ENCODE peak calls at places on chromosomes 16 and 17, in seven cellular contexts. One of them, this sample, is unnamed.

GRCh38 chr17:61064087-61064951 is 335.3 kb upstream of the TBX2 start:
- DNase-seq in epithelial cell of esophagus: no peak
- DNase-seq in cardiac fibroblast: no peak
- DNase-seq in GM10248: no peak
- DNase-seq in omental fat pad: no peak
- DNase-seq in tibial artery: no peak
- DNase-seq in neural crest cell: no peak
- DNase-seq in this sample: no peak

GRCh38 chr17:63911657-63912100 is 621 bp upstream of the CSHL1 start:
- DNase-seq in GM10248: peak; percentile 76
- DNase-seq in cardiac fibroblast: peak; percentile 19
- DNase-seq in neural crest cell: peak; percentile 61
- DNase-seq in omental fat pad: no peak
- DNase-seq in epithelial cell of esophagus: peak; percentile 36
- DNase-seq in tibial artery: no peak
- DNase-seq in this sample: peak; percentile 36

GRCh38 chr17:59366773-59367656 is 35.6 kb downstream of the YPEL2 start:
- DNase-seq in neural crest cell: no peak
- DNase-seq in epithelial cell of esophagus: peak; percentile 60
- DNase-seq in cardiac fibroblast: peak; percentile 67
- DNase-seq in omental fat pad: no peak
- DNase-seq in tibial artery: peak; percentile 77
- DNase-seq in GM10248: no peak
- DNase-seq in this sample: no peak

GRCh38 chr16:2976673-2977072 is 3.6 kb downstream of the PKMYT1 start:
- DNase-seq in cardiac fibroblast: no peak
- DNase-seq in epithelial cell of esophagus: no peak
- DNase-seq in neural crest cell: no peak
- DNase-seq in GM10248: no peak
- DNase-seq in omental fat pad: no peak
- DNase-seq in tibial artery: no peak
- DNase-seq in this sample: no peak

GRCh38 chr17:45035848-45036247 is 15.6 kb downstream of the DCAKD start:
- DNase-seq in cardiac fibroblast: no peak
- DNase-seq in epithelial cell of esophagus: no peak
- DNase-seq in neural crest cell: no peak
- DNase-seq in omental fat pad: no peak
- DNase-seq in GM10248: no peak
- DNase-seq in tibial artery: no peak
- DNase-seq in this sample: no peak

GRCh38 chr16:57186630-57187507 is 740 bp downstream of the RSPRY1 start:
- DNase-seq in tibial artery: peak; percentile 66
- DNase-seq in cardiac fibroblast: no peak
- DNase-seq in epithelial cell of esophagus: peak; percentile 36
- DNase-seq in GM10248: no peak
- DNase-seq in neural crest cell: peak; percentile 2
- DNase-seq in omental fat pad: no peak
- DNase-seq in this sample: peak; percentile 37

GRCh38 chr17:35726609-35727460 is 4.6 kb upstream of the RASL10B start:
- DNase-seq in cardiac fibroblast: peak; percentile 94
- DNase-seq in GM10248: no peak
- DNase-seq in neural crest cell: no peak
- DNase-seq in epithelial cell of esophagus: peak; percentile 76
- DNase-seq in omental fat pad: peak; percentile 56
- DNase-seq in tibial artery: no peak
- DNase-seq in this sample: peak; percentile 76

GRCh38 chr17:68184141-68184571 is 63.7 kb upstream of the AMZ2 start:
- DNase-seq in tibial artery: no peak
- DNase-seq in omental fat pad: no peak
- DNase-seq in epithelial cell of esophagus: peak; percentile 55
- DNase-seq in GM10248: no peak
- DNase-seq in neural crest cell: no peak
- DNase-seq in cardiac fibroblast: no peak
- DNase-seq in this sample: peak; percentile 51

GRCh38 chr17:70268383-70268782 is 99.1 kb downstream of the KCNJ2 start:
- DNase-seq in neural crest cell: no peak
- DNase-seq in tibial artery: no peak
- DNase-seq in omental fat pad: no peak
- DNase-seq in GM10248: no peak
- DNase-seq in epithelial cell of esophagus: no peak
- DNase-seq in cardiac fibroblast: no peak
- DNase-seq in this sample: no peak

GRCh38 chr17:7586673-7587419 is 3.0 kb downstream of the SOX15 start:
- DNase-seq in neural crest cell: no peak
- DNase-seq in tibial artery: no peak
- DNase-seq in GM10248: no peak
- DNase-seq in epithelial cell of esophagus: peak; percentile 83
- DNase-seq in cardiac fibroblast: no peak
- DNase-seq in omental fat pad: no peak
- DNase-seq in this sample: peak; percentile 88

GRCh38 chr17:77421635-77421982 is 280.8 kb downstream of the SEC14L1 start:
- DNase-seq in epithelial cell of esophagus: no peak
- DNase-seq in omental fat pad: no peak
- DNase-seq in GM10248: no peak
- DNase-seq in neural crest cell: no peak
- DNase-seq in tibial artery: no peak
- DNase-seq in cardiac fibroblast: no peak
- DNase-seq in this sample: no peak

GRCh38 chr16:89565506-89566372 is 5.3 kb downstream of the RPL13 start:
- DNase-seq in epithelial cell of esophagus: peak; percentile 62
- DNase-seq in tibial artery: no peak
- DNase-seq in cardiac fibroblast: peak; percentile 46
- DNase-seq in GM10248: peak; percentile 53
- DNase-seq in omental fat pad: no peak
- DNase-seq in neural crest cell: peak; percentile 68
- DNase-seq in this sample: peak; percentile 75

GRCh38 chr17:61733021-61733420 is 130.3 kb downstream of the BRIP1 start:
- DNase-seq in neural crest cell: no peak
- DNase-seq in tibial artery: no peak
- DNase-seq in cardiac fibroblast: no peak
- DNase-seq in omental fat pad: no peak
- DNase-seq in GM10248: no peak
- DNase-seq in epithelial cell of esophagus: no peak
- DNase-seq in this sample: no peak

GRCh38 chr17:27332052-27332403 is 38.1 kb downstream of the WSB1 start:
- DNase-seq in cardiac fibroblast: no peak
- DNase-seq in epithelial cell of esophagus: no peak
- DNase-seq in tibial artery: no peak
- DNase-seq in neural crest cell: no peak
- DNase-seq in omental fat pad: no peak
- DNase-seq in GM10248: no peak
- DNase-seq in this sample: no peak

GRCh38 chr17:57858838-57859237 is 9.0 kb upstream of the MRPS23 start:
- DNase-seq in neural crest cell: no peak
- DNase-seq in omental fat pad: no peak
- DNase-seq in GM10248: no peak
- DNase-seq in epithelial cell of esophagus: no peak
- DNase-seq in tibial artery: no peak
- DNase-seq in cardiac fibroblast: no peak
- DNase-seq in this sample: no peak

GRCh38 chr16:11675561-11676511 is 7.6 kb downstream of the SNN start:
- DNase-seq in epithelial cell of esophagus: peak; percentile 47
- DNase-seq in tibial artery: peak; percentile 65
- DNase-seq in neural crest cell: no peak
- DNase-seq in omental fat pad: no peak
- DNase-seq in GM10248: no peak
- DNase-seq in cardiac fibroblast: no peak
- DNase-seq in this sample: peak; percentile 80

GRCh38 chr16:74275031-74275636 is 21.5 kb upstream of the PSMD7 start:
- DNase-seq in omental fat pad: no peak
- DNase-seq in epithelial cell of esophagus: peak; percentile 46
- DNase-seq in GM10248: no peak
- DNase-seq in cardiac fibroblast: peak; percentile 42
- DNase-seq in neural crest cell: no peak
- DNase-seq in tibial artery: no peak
- DNase-seq in this sample: peak; percentile 24

GRCh38 chr17:36129616-36130015 is 26.0 kb downstream of the CCL4 start:
- DNase-seq in cardiac fibroblast: no peak
- DNase-seq in tibial artery: no peak
- DNase-seq in epithelial cell of esophagus: no peak
- DNase-seq in omental fat pad: no peak
- DNase-seq in GM10248: no peak
- DNase-seq in neural crest cell: no peak
- DNase-seq in this sample: no peak

GRCh38 chr17:70084476-70084875 is 9.5 kb downstream of the KCNJ16 start:
- DNase-seq in epithelial cell of esophagus: peak; percentile 16
- DNase-seq in GM10248: no peak
- DNase-seq in tibial artery: no peak
- DNase-seq in neural crest cell: no peak
- DNase-seq in cardiac fibroblast: no peak
- DNase-seq in omental fat pad: no peak
- DNase-seq in this sample: no peak

GRCh38 chr17:49573510-49574282 is 2.0 kb upstream of the NXPH3 start:
- DNase-seq in tibial artery: peak; percentile 72
- DNase-seq in epithelial cell of esophagus: no peak
- DNase-seq in cardiac fibroblast: no peak
- DNase-seq in GM10248: no peak
- DNase-seq in omental fat pad: no peak
- DNase-seq in neural crest cell: no peak
- DNase-seq in this sample: no peak

GRCh38 chr17:2595200-2595599 is 1.7 kb downstream of the PAFAH1B1 start:
- DNase-seq in neural crest cell: no peak
- DNase-seq in cardiac fibroblast: no peak
- DNase-seq in GM10248: no peak
- DNase-seq in epithelial cell of esophagus: no peak
- DNase-seq in omental fat pad: no peak
- DNase-seq in tibial artery: no peak
- DNase-seq in this sample: no peak

GRCh38 chr16:87584271-87584670 is 18.0 kb upstream of the JPH3 start:
- DNase-seq in neural crest cell: no peak
- DNase-seq in omental fat pad: no peak
- DNase-seq in cardiac fibroblast: peak; percentile 30
- DNase-seq in tibial artery: no peak
- DNase-seq in epithelial cell of esophagus: no peak
- DNase-seq in GM10248: no peak
- DNase-seq in this sample: no peak

GRCh38 chr17:37493249-37494027 is 3.7 kb downstream of the DUSP14 start:
- DNase-seq in GM10248: no peak
- DNase-seq in epithelial cell of esophagus: peak; percentile 96
- DNase-seq in tibial artery: no peak
- DNase-seq in neural crest cell: no peak
- DNase-seq in cardiac fibroblast: peak; percentile 68
- DNase-seq in omental fat pad: no peak
- DNase-seq in this sample: no peak
- TF ChIP-seq CTCF in GM10248: no peak
- TF ChIP-seq CTCF in epithelial cell of esophagus: no peak
- TF ChIP-seq CTCF in tibial artery: no peak
- TF ChIP-seq CTCF in neural crest cell: no peak
- TF ChIP-seq CTCF in cardiac fibroblast: no peak
- TF ChIP-seq CTCF in omental fat pad: no peak
- TF ChIP-seq CTCF in this sample: no peak

GRCh38 chr17:75094871-75095399 is 7.2 kb downstream of the SLC16A5 start:
- DNase-seq in neural crest cell: no peak
- DNase-seq in tibial artery: no peak
- DNase-seq in epithelial cell of esophagus: no peak
- DNase-seq in omental fat pad: no peak
- DNase-seq in GM10248: no peak
- DNase-seq in cardiac fibroblast: no peak
- DNase-seq in this sample: no peak

GRCh38 chr17:75093543-75094158 is 5.9 kb downstream of the SLC16A5 start:
- DNase-seq in epithelial cell of esophagus: no peak
- DNase-seq in cardiac fibroblast: no peak
- DNase-seq in neural crest cell: no peak
- DNase-seq in tibial artery: no peak
- DNase-seq in GM10248: no peak
- DNase-seq in omental fat pad: no peak
- DNase-seq in this sample: peak; percentile 93

GRCh38 chr17:75098861-75099260 is 10.9 kb upstream of the ARMC7 start:
- DNase-seq in neural crest cell: no peak
- DNase-seq in tibial artery: no peak
- DNase-seq in cardiac fibroblast: no peak
- DNase-seq in omental fat pad: no peak
- DNase-seq in epithelial cell of esophagus: no peak
- DNase-seq in GM10248: no peak
- DNase-seq in this sample: no peak

GRCh38 chr17:75097865-75098264 is 10.1 kb downstream of the SLC16A5 start:
- DNase-seq in epithelial cell of esophagus: no peak
- DNase-seq in GM10248: no peak
- DNase-seq in omental fat pad: no peak
- DNase-seq in neural crest cell: no peak
- DNase-seq in tibial artery: no peak
- DNase-seq in cardiac fibroblast: no peak
- DNase-seq in this sample: no peak

GRCh38 chr17:75096082-75096625 is 8.4 kb downstream of the SLC16A5 start:
- DNase-seq in epithelial cell of esophagus: peak; percentile 98
- DNase-seq in omental fat pad: no peak
- DNase-seq in tibial artery: peak; percentile 78
- DNase-seq in cardiac fibroblast: peak; percentile 69
- DNase-seq in neural crest cell: no peak
- DNase-seq in GM10248: peak; percentile 51
- DNase-seq in this sample: peak; percentile 97
- TF ChIP-seq CTCF in epithelial cell of esophagus: no peak
- TF ChIP-seq CTCF in omental fat pad: no peak
- TF ChIP-seq CTCF in tibial artery: no peak
- TF ChIP-seq CTCF in cardiac fibroblast: no peak
- TF ChIP-seq CTCF in neural crest cell: no peak
- TF ChIP-seq CTCF in GM10248: no peak
- TF ChIP-seq CTCF in this sample: no peak

DNA sequence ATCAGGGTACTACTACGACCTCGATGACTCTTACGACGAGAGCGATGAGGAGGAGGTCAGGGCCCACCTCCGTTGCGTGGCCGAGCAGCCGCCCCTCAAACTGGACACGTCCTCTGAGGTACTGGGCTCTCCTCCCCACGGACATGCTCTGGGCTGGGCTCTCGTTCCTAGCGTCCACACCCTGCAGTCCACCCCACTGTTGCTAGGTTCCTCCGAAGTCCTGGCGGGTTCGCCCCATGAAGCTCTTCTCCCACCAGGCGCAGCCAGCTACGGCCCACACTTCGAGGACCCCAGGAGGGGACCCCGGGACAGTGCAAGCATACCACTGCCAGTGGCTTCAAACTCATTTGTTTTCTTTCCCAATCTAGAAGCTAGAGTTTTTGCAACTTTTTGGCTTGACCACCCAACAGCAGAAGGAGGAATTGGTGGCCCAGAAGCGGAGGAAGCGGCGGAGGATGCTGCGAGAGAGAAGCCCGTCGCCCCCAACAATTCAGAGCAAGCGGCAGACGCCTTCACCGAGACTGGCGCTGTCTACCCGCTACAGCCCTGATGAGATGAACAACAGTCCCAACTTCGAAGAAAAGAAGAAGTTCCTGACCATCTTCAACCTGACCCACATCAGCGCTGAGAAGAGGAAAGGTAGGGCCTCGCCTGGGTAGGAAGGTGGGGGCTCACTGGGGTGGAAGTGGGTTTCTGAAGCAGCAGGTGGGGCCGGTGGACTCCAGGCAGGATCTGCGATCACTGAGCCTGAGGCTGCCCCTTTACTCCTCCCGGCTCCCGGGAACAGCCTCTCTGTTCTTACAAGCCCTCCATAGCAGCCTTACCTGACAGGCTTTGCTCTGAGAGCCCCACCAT is 25.6 kb downstream of the GINS2 start:
- DNase-seq in cardiac fibroblast: no peak
- DNase-seq in GM10248: no peak
- DNase-seq in omental fat pad: no peak
- DNase-seq in neural crest cell: no peak
- DNase-seq in epithelial cell of esophagus: no peak
- DNase-seq in tibial artery: no peak
- DNase-seq in this sample: no peak
- TF ChIP-seq CTCF in cardiac fibroblast: no peak
- TF ChIP-seq CTCF in GM10248: no peak
- TF ChIP-seq CTCF in omental fat pad: no peak
- TF ChIP-seq CTCF in neural crest cell: no peak
- TF ChIP-seq CTCF in epithelial cell of esophagus: no peak
- TF ChIP-seq CTCF in tibial artery: no peak
- TF ChIP-seq CTCF in this sample: no peak

GRCh38 chr16:81035975-81036750 is 521 bp downstream of the ATMIN start:
- DNase-seq in GM10248: peak; percentile 64
- DNase-seq in cardiac fibroblast: peak; percentile 23
- DNase-seq in omental fat pad: no peak
- DNase-seq in epithelial cell of esophagus: peak; percentile 44
- DNase-seq in neural crest cell: peak; percentile 14
- DNase-seq in tibial artery: peak; percentile 66
- DNase-seq in this sample: peak; percentile 20
- TF ChIP-seq CTCF in GM10248: no peak
- TF ChIP-seq CTCF in cardiac fibroblast: no peak
- TF ChIP-seq CTCF in omental fat pad: no peak
- TF ChIP-seq CTCF in epithelial cell of esophagus: no peak
- TF ChIP-seq CTCF in neural crest cell: no peak
- TF ChIP-seq CTCF in tibial artery: no peak
- TF ChIP-seq CTCF in this sample: no peak

This sample was measured in MCF 10A.